ENCODE peak calls at places on chromosomes 7 and 10, in five cellular contexts. Q is kidney epithelial cell, T is body of pancreas, E is fibroblast of pulmonary artery, Y is ascending aorta. A is an unnamed sample.

GRCh38 chr10:47261556-47261955 is 38.4 kb upstream of the GDF10 start:
- DNase-seq in E (no peak), Y (peak; percentile 52), T (no peak), Q (no peak), A (peak; percentile 2)

GRCh38 chr7:149310113-149310836 is 48.3 kb downstream of the ZNF783 start:
- DNase-seq in Y (peak; percentile 21), T (no peak), Q (peak; percentile 1), E (peak; percentile 86), A (no peak)

GRCh38 chr10:79191951-79192676 is 123.3 kb downstream of the ZMIZ1 start:
- DNase-seq in E (no peak), T (no peak), Y (no peak), Q (no peak), A (no peak)

GRCh38 chr10:74079914-74080590 is 70.6 kb downstream of the AP3M1 start:
- DNase-seq in E (peak; percentile 29), Q (no peak), Y (no peak), T (no peak), A (no peak)

GRCh38 chr10:76309744-76310441 is 878.5 kb downstream of the LRMDA start:
- DNase-seq in Q (no peak), T (no peak), E (peak; percentile 57), Y (no peak), A (no peak)

GRCh38 chr10:77675347-77675746 is 37.7 kb upstream of the KCNMA1 start:
- DNase-seq in T (no peak), Y (no peak), Q (no peak), E (no peak), A (no peak)

GRCh38 chr7:23462846-23463245 is 7.4 kb downstream of the IGF2BP3 start:
- DNase-seq in T (no peak), E (peak; percentile 72), Y (no peak), Q (no peak), A (no peak)

GRCh38 chr10:133278577-133279265 is 2.1 kb upstream of the ADAM8 start:
- DNase-seq in Q (peak; percentile 52), E (peak; percentile 48), Y (no peak), T (peak; percentile 74), A (peak; percentile 54)

GRCh38 chr10:108014902-108015177 is 850.3 kb upstream of the SORCS1 start:
- DNase-seq in T (no peak), Q (no peak), Y (no peak), E (no peak), A (no peak)

GRCh38 chr10:97109562-97109961 is 76.2 kb downstream of the SLIT1 start:
- DNase-seq in E (no peak), Y (no peak), T (no peak), Q (no peak), A (no peak)

GRCh38 chr10:22629843-22630228 is 84.5 kb downstream of the PIP4K2A start:
- DNase-seq in T (no peak), Q (no peak), Y (no peak), E (no peak), A (no peak)

GRCh38 chr10:72234560-72235095 is 18.6 kb upstream of the ASCC1 start:
- DNase-seq in T (peak; percentile 81), Y (no peak), Q (no peak), E (no peak), A (no peak)

GRCh38 chr10:12042409-12042796 is 206 bp downstream of the UPF2 start:
- DNase-seq in Y (no peak), T (no peak), E (peak; percentile 13), Q (no peak), A (peak; percentile 56)

GRCh38 chr10:124683816-124684215 is 60.4 kb downstream of the FAM53B start:
- DNase-seq in Q (no peak), Y (no peak), T (no peak), E (no peak), A (no peak)

GRCh38 chr10:121188005-121188404 is 336.8 kb downstream of the WDR11 start:
- DNase-seq in Q (no peak), Y (no peak), E (no peak), T (no peak), A (no peak)

GRCh38 chr7:109101332-109101731 is 531.7 kb downstream of the DNAJB9 start:
- DNase-seq in E (no peak), T (no peak), Y (no peak), Q (no peak), A (no peak)

GRCh38 chr7:84085147-84085546 is 109.4 kb downstream of the SEMA3A start:
- DNase-seq in Y (no peak), Q (no peak), T (no peak), E (peak; percentile 63), A (no peak)

GRCh38 chr7:140940866-140941265 is 16.1 kb upstream of the BRAF start:
- DNase-seq in Y (no peak), T (no peak), E (no peak), Q (no peak), A (no peak)

GRCh38 chr7:101933685-101934084 is 116.3 kb downstream of the CUX1 start:
- DNase-seq in Q (no peak), T (no peak), Y (no peak), E (no peak), A (no peak)

GRCh38 chr7:112449353-112449752 is 907 bp upstream of the IFRD1 start:
- DNase-seq in Q (no peak), Y (no peak), E (no peak), T (peak; percentile 56), A (no peak)

GRCh38 chr7:28700790-28701203 is 257.3 kb downstream of the TRIL start:
- DNase-seq in Q (no peak), T (no peak), E (no peak), Y (no peak), A (no peak)

GRCh38 chr10:30542001-30542861 is 87.3 kb downstream of the LYZL2 start:
- DNase-seq in Y (no peak), T (no peak), Q (no peak), E (no peak), A (no peak)

GRCh38 chr7:66807736-66808135 is 67.2 kb downstream of the RABGEF1 start:
- DNase-seq in E (no peak), T (no peak), Q (no peak), Y (peak; percentile 38), A (no peak)

GRCh38 chr10:55500931-55501559 is 700.0 kb upstream of the PCDH15 start:
- DNase-seq in E (peak; percentile 34), Y (no peak), T (peak; percentile 19), Q (peak; percentile 10), A (no peak)

GRCh38 chr10:100749059-100749308 is 3.6 kb downstream of the PAX2 start:
- DNase-seq in E (no peak), Q (no peak), Y (no peak), T (no peak), A (no peak)

GRCh38 chr10:100748251-100749058 is 3.1 kb downstream of the PAX2 start:
- DNase-seq in Y (no peak), T (no peak), E (no peak), Q (no peak), A (no peak)

GRCh38 chr10:100750291-100751210 is 5.2 kb downstream of the PAX2 start:
- DNase-seq in Y (no peak), Q (no peak), E (no peak), T (no peak), A (no peak)

GRCh38 chr10:100747826-100748231 is 2.4 kb downstream of the PAX2 start:
- DNase-seq in T (no peak), Y (no peak), E (no peak), Q (no peak), A (no peak)

DNA sequence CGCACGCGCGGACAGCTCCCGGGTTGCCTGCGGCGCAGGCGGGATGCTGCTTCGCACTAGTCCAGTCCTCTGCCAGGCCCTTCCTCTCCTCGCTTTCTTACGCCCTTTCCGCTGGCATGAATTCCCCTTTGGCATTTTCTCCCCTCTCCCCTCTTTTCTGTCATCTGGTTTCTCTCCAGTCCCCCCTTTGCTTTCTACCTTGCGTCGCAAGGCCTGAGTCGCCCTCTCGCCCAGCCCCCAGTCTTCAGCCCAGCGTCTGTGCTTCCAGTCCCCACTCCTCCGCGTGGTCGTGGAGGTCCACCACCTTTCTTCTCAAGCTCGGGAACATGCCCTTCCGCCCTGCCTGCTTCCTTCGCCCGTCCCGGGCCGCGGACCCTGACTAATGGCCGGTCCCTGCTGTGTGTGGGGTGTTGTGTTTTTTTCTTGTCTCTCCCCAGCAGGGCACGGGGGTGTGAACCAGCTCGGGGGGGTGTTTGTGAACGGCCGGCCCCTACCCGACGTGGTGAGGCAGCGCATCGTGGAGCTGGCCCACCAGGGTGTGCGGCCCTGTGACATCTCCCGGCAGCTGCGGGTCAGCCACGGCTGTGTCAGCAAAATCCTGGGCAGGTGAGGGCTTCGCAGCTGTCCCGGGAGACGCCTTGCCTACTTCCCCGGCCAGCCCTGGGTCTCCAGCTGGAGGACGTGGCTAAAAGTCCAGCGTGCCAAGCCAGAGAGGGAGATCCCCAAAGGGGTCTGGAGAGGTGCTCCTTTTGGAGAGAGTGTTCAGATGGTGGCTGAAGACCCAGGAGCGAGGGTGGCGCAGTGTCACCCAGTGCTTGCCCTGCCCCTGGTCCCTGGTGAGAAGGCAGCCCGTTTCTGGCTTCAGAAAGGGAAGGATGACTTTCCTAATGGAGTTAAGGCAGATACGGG is 4.2 kb downstream of the PAX2 start:
- DNase-seq in E (no peak), T (no peak), Y (no peak), Q (no peak), A (no peak)
- TF ChIP-seq CTCF in E (no peak), T (no peak), Y (no peak), Q (no peak), A (no peak)

GRCh38 chr10:88401671-88402347 is 181.3 kb downstream of the RNLS start:
- DNase-seq in T (no peak), Q (no peak), E (peak; percentile 49), Y (no peak), A (no peak)
- TF ChIP-seq CTCF in T (no peak), Q (peak; percentile 49), E (peak; percentile 48), Y (peak; percentile 35), A (no peak)

DNA sequence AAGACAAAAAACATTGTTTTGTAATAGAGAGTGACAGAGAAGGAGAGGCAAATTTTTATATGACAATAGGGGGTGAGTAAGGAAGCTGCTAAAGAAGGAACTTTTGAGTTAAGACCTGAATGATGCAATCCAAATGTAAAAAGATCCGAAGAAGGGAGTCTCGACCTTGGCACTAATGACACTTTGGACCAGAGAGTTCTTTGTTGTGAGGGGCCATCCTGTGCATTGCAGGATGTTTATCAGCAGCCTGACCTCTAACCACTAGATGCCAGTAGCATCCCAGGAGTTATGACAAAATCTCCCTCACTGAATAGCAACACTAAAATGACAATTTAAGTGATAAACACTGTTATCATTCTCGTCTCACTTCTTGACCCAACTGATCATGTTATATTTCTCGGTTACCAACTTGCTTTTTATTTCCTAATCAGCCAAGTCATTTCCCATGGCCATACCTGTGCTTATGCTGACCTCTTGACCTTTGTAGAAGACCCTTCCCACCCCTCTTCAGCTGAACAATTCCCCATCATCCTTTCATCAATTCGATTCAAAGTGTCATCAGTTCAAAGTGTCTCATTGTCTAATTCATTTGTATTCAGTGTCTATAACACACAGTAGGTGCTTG is 30.0 kb downstream of the DGKI start:
- DNase-seq in T (no peak), E (peak; percentile 42), Y (no peak), Q (no peak), A (no peak)
- TF ChIP-seq CTCF in T (no peak), E (peak; percentile 41), Y (peak; percentile 37), Q (no peak), A (no peak)

GRCh38 chr7:158827411-158828342 is 1.6 kb downstream of the ESYT2 start:
- DNase-seq in Y (no peak), Q (no peak), T (no peak), E (peak; percentile 45), A (no peak)

GRCh38 chr7:158829342-158830210 is at the start of gene ESYT2:
- DNase-seq in Y (peak; percentile 98), Q (peak; percentile 67), T (peak; percentile 99), E (peak; percentile 98), A (peak; percentile 100)

GRCh38 chr7:158830211-158830723 is 958 bp upstream of the ESYT2 start:
- DNase-seq in Y (no peak), Q (no peak), T (no peak), E (no peak), A (no peak)

GRCh38 chr7:158829021-158829341 is 328 bp downstream of the ESYT2 start:
- DNase-seq in Y (peak; percentile 64), Q (no peak), E (peak; percentile 84), T (peak; percentile 68), A (peak; percentile 64)

GRCh38 chr7:158828343-158829020 is 827 bp downstream of the ESYT2 start:
- DNase-seq in T (peak; percentile 65), Q (no peak), E (no peak), Y (peak; percentile 74), A (no peak)
- TF ChIP-seq CTCF in T (no peak), Q (no peak), E (no peak), Y (no peak), A (no peak)

A was measured in breast epithelium.